ENCODE peak calls at places on chromosomes 7 and 10, in seven cellular contexts. U is NCI-H526, G is cardiac muscle cell, F is H9, K is GM23248, S is GM04504, Q is mammary epithelial cell. E is an unnamed sample.

GRCh38 chr10:77715536-77715935 is 77.9 kb upstream of the KCNMA1 start:
- DNase-seq in G (no peak), S (no peak), K (no peak), U (no peak), Q (no peak), F (no peak), E (no peak)

GRCh38 chr10:69101451-69102095 is 13.7 kb downstream of the SRGN start:
- DNase-seq in F (no peak), K (peak), S (no peak), Q (peak), U (no peak), G (peak), E (no peak)

GRCh38 chr10:499991-500390 is 189.5 kb downstream of the DIP2C start:
- DNase-seq in Q (no peak), F (no peak), U (no peak), K (no peak), G (no peak), S (no peak), E (no peak)

GRCh38 chr10:98394855-98395440 is 20.0 kb downstream of the PYROXD2 start:
- DNase-seq in S (no peak), G (no peak), U (no peak), F (no peak), K (peak), Q (no peak), E (no peak)

GRCh38 chr10:13087986-13088618 is 11.9 kb upstream of the OPTN start:
- DNase-seq in F (no peak), G (peak), U (no peak), S (peak), K (peak), Q (peak), E (no peak)

GRCh38 chr7:47293884-47294568 is 287.9 kb downstream of the TNS3 start:
- DNase-seq in S (peak), Q (no peak), K (peak), G (peak), U (no peak), F (no peak), E (no peak)

GRCh38 chr7:138752568-138753518 is 45.0 kb upstream of the TMEM213 start:
- DNase-seq in K (peak), U (no peak), S (no peak), G (no peak), F (no peak), Q (peak), E (peak)

GRCh38 chr7:22399546-22399945 is 42.6 kb upstream of the RAPGEF5 start:
- DNase-seq in G (no peak), S (no peak), F (no peak), K (no peak), U (no peak), Q (no peak), E (no peak)

GRCh38 chr7:100895956-100896742 is 461 bp upstream of the ACHE start:
- DNase-seq in U (peak), S (no peak), F (peak), G (no peak), Q (no peak), K (no peak), E (peak)

GRCh38 chr7:63080406-63080805 is 918.2 kb upstream of the ZNF722 start:
- DNase-seq in F (no peak), G (no peak), K (no peak), S (no peak), Q (no peak), U (no peak), E (no peak)